ENCODE peak calls at places on chromosomes 16 and 17, in ten cellular contexts. P is Panc1; V is left ventricle myocardium inferior; Z is AG04450; C is neuronal stem cell; K is body of pancreas; W is transverse colon; N is ovary; T is effector memory CD4-positive, alpha-beta T cell; U is HCT116. O is an unnamed sample.
A peak's percentile ranks its signal among the peaks of the same experiment; 100 is the strongest.

GRCh38 chr17:41552455-41552854 is 19.4 kb downstream of the KRT9 start:
- DNase-seq in V (no peak), N (no peak), U (no peak), W (no peak), T (no peak), C (no peak), P (no peak), Z (no peak), K (no peak), O (no peak)

GRCh38 chr16:65044861-65045260 is 77.0 kb downstream of the CDH11 start:
- DNase-seq in P (no peak), U (no peak), K (no peak), W (no peak), Z (peak; percentile 51), C (no peak), V (no peak), N (no peak), T (no peak), O (no peak)

GRCh38 chr16:22813946-22814325 is at the start of gene HS3ST2:
- DNase-seq in U (no peak), V (peak; percentile 35), T (no peak), K (no peak), C (peak; percentile 64), N (no peak), W (peak; percentile 20), Z (no peak), P (no peak), O (no peak)

GRCh38 chr16:11391576-11391975 is 46.3 kb downstream of the RMI2 start:
- DNase-seq in V (no peak), Z (no peak), T (no peak), N (no peak), P (no peak), W (peak; percentile 32), U (no peak), C (no peak), K (peak; percentile 94), O (no peak)

GRCh38 chr16:26642047-26642664 is 424.6 kb upstream of the C16orf82 start:
- DNase-seq in W (no peak), T (no peak), K (no peak), P (no peak), C (no peak), Z (no peak), V (no peak), N (no peak), U (no peak), O (no peak)

GRCh38 chr16:11384184-11384955 is 39.1 kb downstream of the RMI2 start:
- DNase-seq in W (no peak), T (no peak), Z (no peak), K (no peak), V (no peak), U (no peak), P (no peak), C (no peak), N (no peak), O (no peak)

GRCh38 chr17:39196820-39197331 is 593 bp downstream of the CACNB1 start:
- DNase-seq in U (no peak), K (peak; percentile 35), T (no peak), N (peak; percentile 34), V (no peak), P (no peak), C (no peak), W (peak; percentile 53), Z (no peak), O (no peak)

GRCh38 chr16:82002831-82003230 is 8.4 kb downstream of the SDR42E1 start:
- DNase-seq in V (no peak), C (no peak), T (no peak), N (no peak), Z (no peak), K (no peak), P (no peak), W (no peak), U (no peak), O (no peak)

GRCh38 chr17:70905796-70906195 is 736.5 kb downstream of the KCNJ2 start:
- DNase-seq in V (peak; percentile 46), P (no peak), Z (peak; percentile 95), T (no peak), C (no peak), N (no peak), U (peak; percentile 21), W (no peak), K (peak; percentile 15), O (no peak)

GRCh38 chr16:56203052-56203451 is 11.8 kb downstream of the GNAO1 start:
- DNase-seq in Z (no peak), U (peak; percentile 16), N (no peak), T (peak; percentile 28), C (no peak), P (no peak), K (no peak), W (peak; percentile 23), V (no peak), O (no peak)

GRCh38 chr17:56867948-56868376 is 34.0 kb downstream of the DGKE start:
- DNase-seq in N (no peak), P (no peak), U (no peak), Z (peak; percentile 3), T (no peak), W (no peak), V (no peak), K (no peak), C (no peak), O (no peak)

GRCh38 chr16:67669499-67670101 is 3.0 kb downstream of the C16orf86 start:
- DNase-seq in U (no peak), N (no peak), K (no peak), Z (no peak), V (no peak), W (no peak), C (no peak), P (no peak), T (no peak), O (no peak)

GRCh38 chr16:88437367-88437964 is 15.6 kb upstream of the ZFPM1 start:
- DNase-seq in V (peak; percentile 51), U (peak; percentile 37), N (peak; percentile 37), K (peak; percentile 59), C (no peak), W (peak; percentile 63), T (peak; percentile 39), Z (no peak), P (no peak), O (no peak)

GRCh38 chr17:31469959-31470358 is 78.5 kb downstream of the RAB11FIP4 start:
- DNase-seq in U (no peak), V (no peak), K (no peak), C (no peak), W (no peak), T (no peak), Z (no peak), P (no peak), N (no peak), O (no peak)

GRCh38 chr17:78748048-78748729 is 33.9 kb downstream of the CYTH1 start:
- DNase-seq in T (peak; percentile 16), C (no peak), P (no peak), U (no peak), K (peak; percentile 61), W (peak; percentile 46), V (no peak), N (no peak), Z (no peak), O (no peak)

GRCh38 chr17:51590071-51590470 is 329.7 kb downstream of the UTP18 start:
- DNase-seq in K (no peak), C (no peak), Z (no peak), W (no peak), N (peak; percentile 12), T (no peak), V (no peak), U (no peak), P (no peak), O (no peak)

GRCh38 chr16:703406-703805 is 2.2 kb downstream of the FBXL16 start:
- DNase-seq in V (no peak), T (no peak), C (no peak), U (no peak), W (no peak), Z (no peak), N (no peak), K (no peak), P (no peak), O (no peak)
- H3K27me3 ChIP-seq in V (peaks cover 98% of the 10 kb centered on the region), T (peaks cover 52% of the 10 kb centered on the region), C (peaks cover 41% of the 10 kb centered on the region), U (no peaks in the 10 kb centered on the region), W (peaks cover 96% of the 10 kb centered on the region), Z (peaks cover 74% of the 10 kb centered on the region), N (peaks cover 7% of the 10 kb centered on the region), K (no peaks in the 10 kb centered on the region), P (no peaks in the 10 kb centered on the region), O (no peaks in the 10 kb centered on the region)

GRCh38 chr17:48543854-48544355 is 1.0 kb downstream of the HOXB2 start:
- DNase-seq in W (no peak), N (no peak), T (no peak), Z (no peak), V (peak; percentile 44), P (no peak), C (no peak), U (no peak), K (no peak), O (no peak)
- H3K4me3 ChIP-seq in W (peak overlapping the region; percentile 52), N (peak overlapping the region; percentile 54), T (peak overlapping the region; percentile 77), Z (peak overlapping the region; percentile 87), V (peak overlapping the region; percentile 74), P (peak overlapping the region; percentile 81), C (no peak overlapping the region), U (peak overlapping the region; percentile 49), K (no peak overlapping the region), O (no peak overlapping the region)

DNA sequence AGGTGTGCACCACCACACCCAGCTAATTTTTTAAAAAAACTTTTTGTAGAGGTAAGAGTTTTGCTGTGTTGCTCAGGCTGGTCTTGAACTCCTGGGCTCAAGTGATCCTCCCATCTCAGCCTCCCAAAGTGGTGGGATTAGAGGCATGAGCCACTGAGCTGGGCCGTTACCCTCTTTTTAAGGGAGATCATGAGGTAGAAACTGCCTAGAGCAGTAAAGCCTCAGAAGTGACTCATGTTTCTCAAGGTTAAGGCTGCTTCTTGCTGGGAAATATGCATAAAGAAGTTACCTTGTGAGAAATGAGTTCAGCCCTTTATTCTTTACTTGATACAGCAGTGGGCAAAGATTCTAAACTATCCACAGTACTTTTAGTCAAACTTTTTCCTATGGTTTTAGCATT is 38.2 kb downstream of the GRB2 start:
- DNase-seq in V (no peak), N (no peak), P (no peak), W (no peak), Z (no peak), T (no peak), C (no peak), K (no peak), U (no peak), O (no peak)
- H3K27ac ChIP-seq in V (no peak overlapping the region), N (no peak overlapping the region), P (no peak overlapping the region), W (no peak overlapping the region), Z (no peak overlapping the region), T (no peak overlapping the region), C (no peak overlapping the region), K (no peak overlapping the region), U (no peak overlapping the region), O (no peak overlapping the region)

DNA sequence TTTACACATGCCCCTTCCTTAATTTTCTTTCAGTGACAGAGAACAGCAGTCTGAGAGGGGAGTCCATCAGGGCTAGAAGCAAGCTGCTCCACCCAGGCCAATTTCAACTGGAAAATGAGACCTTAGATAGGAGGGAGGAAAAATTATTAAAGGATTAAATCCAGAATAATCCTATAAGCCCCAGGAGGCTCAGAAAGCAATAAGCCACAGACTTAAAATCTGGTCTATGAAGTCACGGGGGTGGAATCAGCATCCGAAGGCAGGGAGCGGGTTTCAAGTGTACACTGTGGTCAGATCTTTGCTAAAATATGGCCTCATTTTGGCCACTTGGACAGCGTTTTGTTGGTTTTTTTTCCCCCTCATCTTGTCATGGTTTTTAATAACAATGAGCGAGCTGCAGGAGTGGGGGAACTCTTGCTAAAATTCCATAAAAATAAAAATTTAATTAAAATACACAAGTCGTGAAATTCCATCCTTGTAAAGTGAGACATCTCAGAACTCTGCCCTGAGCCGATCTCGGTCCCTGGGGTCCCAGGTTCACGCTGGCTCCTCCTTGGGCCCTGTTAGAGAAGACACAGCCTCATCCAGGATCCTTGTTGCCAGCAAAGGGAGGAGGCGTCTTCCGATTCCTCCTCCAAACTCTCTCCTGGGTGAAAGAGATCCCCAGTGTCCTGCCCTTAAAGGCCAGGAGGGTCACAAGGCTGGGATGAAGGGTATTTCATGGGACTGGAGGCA is 51.7 kb upstream of the ETV4 start:
- DNase-seq in N (no peak), W (no peak), Z (no peak), C (no peak), U (no peak), P (no peak), V (no peak), T (no peak), K (no peak), O (no peak)
- H3K27me3 ChIP-seq in N (no peaks in the 10 kb centered on the region), W (no peaks in the 10 kb centered on the region), Z (no peaks in the 10 kb centered on the region), C (no peaks in the 10 kb centered on the region), U (no peaks in the 10 kb centered on the region), P (no peaks in the 10 kb centered on the region), V (no peaks in the 10 kb centered on the region), T (no peaks in the 10 kb centered on the region), K (no peaks in the 10 kb centered on the region), O (no peaks in the 10 kb centered on the region)

O was measured in dorsolateral prefrontal cortex.